ENCODE peak calls at places on chromosomes 3 and 15, in six cellular contexts. F is HepG2, V is H1, N is WTC11, G is endothelial cell of umbilical vein, Z is A549. K is an unnamed sample.

GRCh38 chr15:78714890-78715289 is 73.9 kb upstream of the CHRNB4 start:
- DNase-seq in F (peak), G (no peak), Z (peak), N (no peak), V (no peak), K (peak)

GRCh38 chr3:193190387-193190786 is 50.6 kb upstream of the PLAAT1 start:
- DNase-seq in N (peak), V (peak), Z (peak), F (peak), G (peak), K (peak)

GRCh38 chr3:132569153-132569552 is 27.9 kb upstream of the ACKR4 start:
- DNase-seq in Z (no peak), G (no peak), F (no peak), N (no peak), V (no peak), K (no peak)

GRCh38 chr15:68543546-68544008 is 35.2 kb upstream of the CORO2B start:
- DNase-seq in V (no peak), Z (peak), F (no peak), N (no peak), G (no peak), K (no peak)

GRCh38 chr3:187150599-187150998 is 11.3 kb upstream of the RPL39L start:
- DNase-seq in Z (no peak), G (peak), F (peak), V (peak), N (peak), K (peak)

GRCh38 chr15:90234519-90234988 is 545 bp downstream of the GDPGP1 start:
- DNase-seq in Z (no peak), N (no peak), F (peak), G (no peak), V (no peak), K (no peak)

GRCh38 chr3:86949850-86950249 is 41.1 kb downstream of the VGLL3 start:
- DNase-seq in V (no peak), Z (no peak), F (no peak), G (no peak), N (no peak), K (no peak)

GRCh38 chr3:106823706-106824105 is 553.5 kb upstream of the CCDC54 start:
- DNase-seq in Z (no peak), N (no peak), G (no peak), F (no peak), V (no peak), K (no peak)

GRCh38 chr3:136250862-136251460 is 821 bp downstream of the PCCB start:
- DNase-seq in Z (peak), F (peak), G (peak), V (peak), N (peak), K (peak)

GRCh38 chr3:5339967-5340535 is 152.5 kb downstream of the EDEM1 start:
- DNase-seq in F (no peak), G (no peak), V (no peak), Z (no peak), N (no peak), K (no peak)

GRCh38 chr15:66941231-66941711 is 124.1 kb upstream of the SMAD3 start:
- DNase-seq in G (no peak), V (no peak), N (no peak), F (no peak), Z (no peak), K (no peak)

GRCh38 chr3:158991146-158991705 is 189.4 kb downstream of the MFSD1 start:
- DNase-seq in V (peak), G (no peak), Z (no peak), F (no peak), N (peak), K (no peak)

GRCh38 chr3:40232626-40233025 is 76.9 kb upstream of the EIF1B start:
- DNase-seq in G (peak), F (no peak), V (no peak), N (no peak), Z (no peak), K (no peak)

GRCh38 chr15:42371125-42371524 is 11.8 kb downstream of the CAPN3 start:
- DNase-seq in Z (peak), G (no peak), V (no peak), F (peak), N (no peak), K (peak)

GRCh38 chr3:105786988-105787387 is 81.8 kb downstream of the CBLB start:
- DNase-seq in N (no peak), Z (no peak), F (no peak), V (no peak), G (no peak), K (no peak)

GRCh38 chr15:28985691-28986090 is 99.9 kb downstream of the APBA2 start:
- DNase-seq in N (no peak), G (no peak), Z (no peak), V (no peak), F (no peak), K (no peak)

GRCh38 chr15:28983432-28984311 is 97.9 kb downstream of the APBA2 start:
- DNase-seq in F (no peak), Z (no peak), G (no peak), N (peak), V (peak), K (no peak)

GRCh38 chr15:28982886-28983285 is 97.1 kb downstream of the APBA2 start:
- DNase-seq in V (no peak), N (no peak), F (no peak), G (no peak), Z (no peak), K (no peak)

GRCh38 chr15:28986108-28986507 is 100.3 kb downstream of the APBA2 start:
- DNase-seq in G (no peak), Z (no peak), N (no peak), V (no peak), F (no peak), K (no peak)

GRCh38 chr15:28984421-28985375 is 98.9 kb downstream of the APBA2 start:
- DNase-seq in V (no peak), F (peak), G (no peak), Z (no peak), N (no peak), K (peak)
- TF ChIP-seq MAX in V (no peak), F (no peak), G (no peak), Z (no peak), N (no peak), K (no peak)

DNA sequence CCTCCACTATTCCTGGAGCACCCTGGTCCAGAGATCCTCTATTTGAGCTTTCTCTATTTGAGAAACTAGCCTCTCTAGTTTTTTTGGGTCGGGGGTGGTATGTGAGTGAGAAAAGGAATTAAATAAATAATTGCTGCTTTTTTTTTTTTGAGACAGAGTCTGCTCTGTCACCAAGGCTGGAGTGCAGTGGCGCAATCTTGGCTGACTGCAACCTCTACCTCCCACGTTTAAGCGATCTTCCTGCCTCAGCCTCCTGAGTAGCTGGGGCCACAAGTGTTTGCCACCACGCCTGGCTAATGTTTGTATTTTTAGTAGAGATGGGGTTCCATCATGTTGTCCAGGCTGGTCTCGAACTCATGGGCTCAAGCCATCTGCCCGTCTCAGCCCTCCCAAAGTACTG is 72.5 kb downstream of the ZNF609 start:
- DNase-seq in Z (no peak), G (no peak), V (no peak), F (no peak), N (no peak), K (peak)
- TF ChIP-seq MAX in Z (no peak), G (no peak), V (no peak), F (no peak), N (no peak), K (no peak)

DNA sequence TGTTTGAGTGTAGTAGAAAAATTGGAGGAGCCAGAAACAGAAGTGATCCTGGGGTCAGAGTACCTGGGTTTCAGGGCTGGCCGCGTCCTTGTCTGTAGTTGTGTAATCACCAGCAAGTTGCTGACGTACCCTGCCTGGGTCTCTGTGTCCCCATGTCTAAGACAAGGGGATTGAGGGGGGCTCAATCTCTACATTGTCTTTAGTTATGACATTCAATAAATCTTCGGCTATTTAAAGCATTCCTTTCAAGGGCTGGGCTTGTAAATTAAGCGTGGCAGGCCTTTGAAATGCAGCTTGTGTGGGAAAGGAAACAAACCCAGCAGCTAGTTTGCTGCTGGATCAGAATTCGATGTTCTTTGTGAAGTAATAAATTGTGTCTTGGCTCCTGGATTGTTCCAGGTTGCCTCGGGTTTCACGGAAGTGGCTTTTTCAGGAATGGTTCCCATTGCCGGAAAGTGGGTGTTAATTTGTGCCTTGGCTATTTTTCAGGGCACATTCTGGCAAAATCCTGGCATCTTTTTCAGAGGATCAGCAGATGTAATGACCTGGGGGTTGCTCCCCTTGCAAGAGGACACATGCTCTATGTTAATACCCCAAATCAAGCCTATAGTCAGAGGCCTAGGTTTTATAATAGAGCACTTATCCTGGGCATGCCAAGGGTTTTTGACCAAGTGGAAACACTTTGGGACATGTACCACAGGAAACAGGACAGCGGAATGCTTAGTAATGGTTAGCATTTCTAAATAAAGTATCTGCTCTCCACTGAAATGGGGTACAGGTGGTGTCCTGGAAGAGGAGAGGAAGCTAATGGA is 294.8 kb upstream of the NR2E3 start:
- DNase-seq in G (no peak), Z (peak), V (no peak), F (no peak), N (no peak), K (no peak)
- TF ChIP-seq MAX in G (no peak), Z (no peak), V (no peak), F (no peak), N (no peak), K (no peak)

DNA sequence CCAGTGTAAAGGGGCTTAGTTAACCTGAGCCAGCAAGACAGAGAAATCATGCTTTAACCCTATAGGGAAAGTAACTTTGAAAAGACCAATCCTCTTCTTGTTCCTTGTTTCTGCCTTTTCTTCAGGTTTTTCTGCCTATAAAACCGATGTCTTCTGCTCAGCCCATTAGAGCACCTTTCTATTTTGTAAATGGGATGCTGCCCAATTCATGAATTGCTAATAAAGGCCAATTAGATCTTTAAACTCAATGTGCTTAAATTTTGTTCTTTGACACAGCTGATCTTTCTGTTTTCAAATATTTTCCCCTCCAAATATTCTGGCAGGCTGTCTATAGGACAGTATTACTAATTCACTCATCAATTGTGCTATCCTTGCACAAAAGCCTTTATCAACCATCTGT is 33.8 kb upstream of the SPTSSB start:
- DNase-seq in Z (no peak), V (no peak), N (no peak), G (no peak), F (no peak), K (no peak)
- TF ChIP-seq MAX in Z (no peak), V (no peak), N (no peak), G (no peak), F (no peak), K (no peak)

K was measured in NB4.